ENCODE peak calls at places on chromosomes 3 and 15, in nine cellular contexts. B is A549, O is IMR-90, U is neural progenitor cell, X is lung, H is pancreas, E is OCI-LY7, Z is left ventricle myocardium inferior, G is sigmoid colon. I is an unnamed sample. For H3K4me1, the result is how much of the 10 kb centered on the place peaks cover.

GRCh38 chr3:66399529-66400232 is 101.1 kb downstream of the LRIG1 start:
- DNase-seq in B (no peak), G (peak), E (no peak), Z (no peak), H (no peak), X (no peak), O (no peak), U (no peak), I (peak)

GRCh38 chr15:64582202-64582601 is 121.8 kb downstream of the ZNF609 start:
- DNase-seq in G (no peak), H (no peak), X (no peak), B (no peak), Z (no peak), E (no peak), O (peak), U (no peak), I (no peak)

GRCh38 chr3:188947401-188947982 is 224.3 kb upstream of the TPRG1 start:
- DNase-seq in U (peak), E (no peak), X (peak), O (peak), Z (peak), B (peak), H (peak), G (peak), I (peak)

GRCh38 chr3:44890258-44890657 is 15.8 kb downstream of the TGM4 start:
- DNase-seq in U (peak), Z (no peak), G (no peak), X (no peak), H (no peak), E (no peak), O (peak), B (no peak), I (peak)

GRCh38 chr15:101172421-101173097 is 79.3 kb downstream of the CHSY1 start:
- DNase-seq in U (peak), G (no peak), B (no peak), O (peak), Z (no peak), E (no peak), X (no peak), H (no peak), I (peak)

GRCh38 chr3:50630916-50631315 is 14.0 kb downstream of the MAPKAPK3 start:
- DNase-seq in Z (no peak), U (no peak), X (no peak), E (no peak), O (no peak), H (no peak), G (no peak), B (no peak), I (no peak)

GRCh38 chr15:89335289-89336041 is 841 bp upstream of the POLG start:
- DNase-seq in G (peak), O (no peak), X (no peak), H (no peak), Z (no peak), E (peak), U (peak), B (no peak), I (no peak)

GRCh38 chr15:85316244-85316934 is 64.0 kb upstream of the AKAP13 start:
- DNase-seq in G (no peak), E (no peak), O (peak), H (no peak), U (peak), X (no peak), Z (no peak), B (peak), I (no peak)

GRCh38 chr15:58506064-58506490 is 74.3 kb downstream of the LIPC start:
- DNase-seq in Z (no peak), G (no peak), E (no peak), U (no peak), O (no peak), B (no peak), H (no peak), X (no peak), I (no peak)

GRCh38 chr15:74168673-74169274 is 4.7 kb upstream of the ISLR start:
- DNase-seq in O (no peak), B (no peak), U (no peak), Z (no peak), E (no peak), H (no peak), G (peak), X (no peak), I (peak)

GRCh38 chr15:26013946-26014345 is 150.8 kb upstream of the ATP10A start:
- DNase-seq in G (no peak), B (no peak), Z (no peak), H (no peak), X (no peak), O (no peak), E (no peak), U (no peak), I (no peak)

GRCh38 chr3:80233576-80233975 is 465.8 kb upstream of the ROBO1 start:
- DNase-seq in B (no peak), E (no peak), H (no peak), X (no peak), Z (no peak), O (peak), U (no peak), G (no peak), I (no peak)

GRCh38 chr3:143972155-143972494 is 502 bp downstream of the DIPK2A start:
- DNase-seq in B (no peak), H (no peak), X (no peak), Z (no peak), U (no peak), O (no peak), G (no peak), E (no peak), I (no peak)

GRCh38 chr15:54150255-54150654 is 172.0 kb downstream of the UNC13C start:
- DNase-seq in E (no peak), U (no peak), X (no peak), B (no peak), Z (no peak), H (no peak), G (no peak), O (peak), I (no peak)

GRCh38 chr3:43372809-43373587 is 86.7 kb downstream of the SNRK start:
- DNase-seq in Z (no peak), X (no peak), O (no peak), B (no peak), E (no peak), U (peak), H (no peak), G (no peak), I (peak)

GRCh38 chr15:90955911-90956310 is 1.2 kb downstream of the RCCD1 start:
- DNase-seq in Z (no peak), G (no peak), O (no peak), U (no peak), E (peak), X (no peak), B (peak), H (peak), I (no peak)

GRCh38 chr3:49410102-49410843 is 1.5 kb downstream of the RHOA start:
- DNase-seq in B (no peak), O (no peak), H (no peak), Z (no peak), U (no peak), G (no peak), X (no peak), E (no peak), I (no peak)

GRCh38 chr3:21435871-21436270 is 315.1 kb downstream of the ZNF385D start:
- DNase-seq in X (no peak), G (no peak), B (peak), O (peak), U (no peak), H (no peak), Z (no peak), E (no peak), I (no peak)

GRCh38 chr15:80426316-80426715 is 22.1 kb downstream of the ARNT2 start:
- DNase-seq in X (no peak), B (no peak), O (no peak), E (no peak), Z (no peak), G (no peak), U (no peak), H (no peak), I (no peak)

GRCh38 chr3:30457081-30457480 is 149.3 kb upstream of the TGFBR2 start:
- DNase-seq in U (no peak), H (no peak), Z (no peak), B (no peak), X (no peak), G (no peak), O (no peak), E (no peak), I (no peak)

GRCh38 chr3:78091478-78092119 is 1051.7 kb downstream of the ROBO2 start:
- DNase-seq in G (no peak), O (no peak), U (no peak), H (no peak), Z (no peak), B (no peak), E (no peak), X (no peak), I (no peak)

GRCh38 chr15:62940755-62941361 is 101.7 kb upstream of the TPM1 start:
- DNase-seq in O (peak), U (no peak), G (peak), B (peak), H (peak), X (peak), Z (peak), E (no peak), I (no peak)

GRCh38 chr3:16028604-16029003 is 145.9 kb upstream of the GALNT15 start:
- DNase-seq in U (no peak), E (no peak), B (no peak), X (no peak), Z (no peak), O (peak), G (no peak), H (no peak), I (no peak)

GRCh38 chr15:67144609-67145306 is 79.4 kb downstream of the SMAD3 start:
- DNase-seq in E (no peak), Z (no peak), B (no peak), U (no peak), X (no peak), O (peak), H (no peak), G (peak), I (no peak)

GRCh38 chr3:155347901-155348300 is 54.4 kb upstream of the STRIT1 start:
- DNase-seq in B (no peak), G (no peak), H (no peak), X (no peak), E (no peak), O (no peak), U (no peak), Z (no peak), I (no peak)

GRCh38 chr3:155354658-155355057 is 61.2 kb upstream of the STRIT1 start:
- DNase-seq in E (no peak), O (no peak), Z (no peak), U (no peak), G (no peak), H (no peak), B (no peak), X (no peak), I (no peak)

GRCh38 chr3:155356594-155357370 is 63.3 kb upstream of the STRIT1 start:
- DNase-seq in O (no peak), X (no peak), U (peak), Z (no peak), G (no peak), H (no peak), E (peak), B (peak), I (peak)

DNA sequence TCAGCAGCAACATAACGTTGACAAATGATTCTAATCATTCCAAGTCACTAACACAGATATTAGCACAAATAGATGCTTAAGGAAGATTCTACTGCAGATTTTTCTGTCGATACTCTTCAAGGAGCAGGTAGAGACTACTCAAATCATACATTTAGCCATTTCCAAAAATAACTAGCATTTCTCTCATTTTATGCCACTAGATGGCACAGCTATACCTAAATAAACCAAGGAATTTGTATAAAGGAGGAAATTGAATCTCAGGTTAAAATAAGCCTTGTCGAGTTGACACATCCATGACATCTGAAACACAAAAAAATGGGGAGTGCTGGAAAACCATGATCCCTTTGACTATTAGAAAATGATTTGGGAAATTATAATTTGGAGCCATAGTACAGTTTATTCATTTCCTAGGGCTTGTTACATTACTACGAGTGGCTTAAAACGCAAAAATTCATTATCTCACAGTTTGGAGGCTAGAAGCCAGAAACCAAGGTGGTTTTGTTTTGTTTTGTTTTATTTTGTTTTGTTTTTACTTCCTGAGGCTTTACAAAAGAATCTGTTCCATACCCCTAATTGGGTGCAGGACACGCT is 59.5 kb upstream of the STRIT1 start:
- DNase-seq in X (no peak), B (peak), O (peak), U (peak), E (peak), Z (no peak), H (no peak), G (no peak), I (no peak)
- TF ChIP-seq CTCF in X (peak), B (peak), O (peak), U (peak), E (peak), Z (peak), H (no peak), G (peak), I (peak)

GRCh38 chr3:134312873-134313838 is 61.1 kb downstream of the AMOTL2 start:
- DNase-seq in B (peak), U (peak), G (peak), E (no peak), H (peak), O (peak), Z (peak), X (peak), I (peak)

GRCh38 chr3:134315286-134316106 is 58.8 kb downstream of the AMOTL2 start:
- DNase-seq in X (no peak), H (no peak), G (peak), U (peak), B (no peak), E (no peak), Z (peak), O (peak), I (peak)

GRCh38 chr3:134312072-134312872 is 61.6 kb upstream of the RYK start:
- DNase-seq in H (peak), E (no peak), O (no peak), G (no peak), U (peak), Z (no peak), B (no peak), X (peak), I (peak)

GRCh38 chr3:134313839-134314587 is 60.2 kb downstream of the AMOTL2 start:
- DNase-seq in X (no peak), H (no peak), Z (no peak), U (no peak), B (no peak), E (no peak), O (no peak), G (no peak), I (peak)

GRCh38 chr3:134314588-134315285 is 59.5 kb downstream of the AMOTL2 start:
- DNase-seq in U (no peak), Z (no peak), E (no peak), G (no peak), H (no peak), O (no peak), B (no peak), X (no peak), I (peak)
- H3K4me1 ChIP-seq in U (under half), Z (half or more), E (under half), G (under half), H (under half), O (under half), B (half or more), X (under half), I (under half)

DNA sequence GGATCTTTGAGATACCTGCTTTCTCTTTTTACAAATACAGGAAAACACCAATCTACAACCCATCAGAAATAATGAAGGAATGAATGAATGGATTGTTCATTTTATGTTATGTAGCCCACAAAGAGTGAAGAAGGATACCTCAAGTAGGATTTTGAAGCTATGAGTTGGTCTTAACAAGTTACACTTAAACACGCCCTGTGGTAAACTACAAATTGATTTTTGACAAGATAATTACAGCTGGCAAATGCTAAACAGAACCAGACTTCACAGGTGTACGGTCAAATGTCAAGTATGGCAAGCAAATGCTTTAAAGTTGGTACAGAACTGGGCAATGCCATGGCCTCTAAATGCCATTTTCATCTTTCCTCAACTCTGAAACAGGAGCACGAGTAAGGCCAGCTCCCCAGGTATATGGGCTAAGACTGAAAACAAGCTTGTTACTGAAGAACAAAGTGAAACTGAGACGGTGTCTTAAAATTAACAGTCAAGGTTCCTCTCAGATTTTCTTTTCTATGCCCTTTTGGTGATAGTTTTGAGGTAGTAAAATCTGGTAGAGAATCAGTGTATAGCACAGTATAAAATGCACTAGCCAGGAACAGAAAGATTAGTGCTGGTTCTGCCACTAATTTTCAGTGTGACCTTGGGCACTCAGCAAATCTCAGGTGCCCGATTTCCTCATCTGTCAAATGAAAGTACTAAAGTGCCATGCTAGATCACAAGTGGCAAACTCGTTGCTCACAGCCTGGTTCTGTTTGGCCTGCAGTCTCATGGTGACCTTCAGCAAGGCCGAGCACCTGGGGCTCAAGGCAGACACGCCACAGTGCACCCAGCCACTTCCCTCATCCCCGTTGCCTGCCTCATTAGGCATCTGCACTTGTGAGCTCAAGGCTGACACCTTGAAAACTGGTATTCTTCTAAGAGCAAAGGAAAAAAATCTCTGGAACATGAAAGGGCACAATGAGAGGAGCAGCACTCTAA is 9.5 kb downstream of the RUVBL1 start:
- DNase-seq in H (peak), U (no peak), G (no peak), O (no peak), E (peak), Z (no peak), X (no peak), B (no peak), I (no peak)
- H3K4me3 ChIP-seq in H (no peak), U (no peak), G (no peak), O (no peak), E (peak), Z (no peak), X (no peak), B (no peak), I (no peak)

GRCh38 chr3:120348065-120348980 is 831 bp downstream of the LRRC58 start:
- DNase-seq in O (peak), U (peak), G (no peak), B (no peak), E (peak), H (no peak), Z (no peak), X (no peak), I (no peak)
- TF ChIP-seq CTCF in O (no peak), U (no peak), G (no peak), B (no peak), E (no peak), H (no peak), Z (no peak), X (no peak), I (no peak)

GRCh38 chr15:78362716-78363426 is 22.7 kb downstream of the CRABP1 start:
- DNase-seq in O (no peak), B (no peak), U (no peak), H (no peak), Z (no peak), E (no peak), X (no peak), G (no peak), I (no peak)
- H3K4me1 ChIP-seq in O (under half), B (under half), U (under half), H (under half), Z (under half), E (under half), X (under half), G (under half), I (under half)

GRCh38 chr3:129304141-129304540 is 25.5 kb downstream of the HMCES start:
- DNase-seq in X (no peak), B (no peak), E (no peak), U (no peak), G (no peak), H (no peak), O (peak), Z (no peak), I (no peak)

GRCh38 chr3:129308636-129309035 is 30.0 kb downstream of the HMCES start:
- DNase-seq in E (no peak), G (no peak), B (no peak), X (no peak), H (no peak), Z (no peak), U (no peak), O (no peak), I (no peak)

GRCh38 chr3:129310111-129310601 is 31.5 kb downstream of the HMCES start:
- DNase-seq in B (no peak), X (no peak), H (no peak), U (no peak), G (no peak), Z (no peak), O (no peak), E (no peak), I (peak)

GRCh38 chr3:129304553-129305222 is 26.0 kb downstream of the HMCES start:
- DNase-seq in U (no peak), G (no peak), H (no peak), Z (no peak), B (no peak), X (no peak), O (no peak), E (no peak), I (peak)

GRCh38 chr3:129305592-129306091 is 27.0 kb downstream of the HMCES start:
- DNase-seq in U (peak), G (peak), X (peak), Z (peak), O (peak), H (peak), E (no peak), B (no peak), I (peak)
- H3K4me3 ChIP-seq in U (peak), G (peak), X (no peak), Z (peak), O (peak), H (no peak), E (no peak), B (no peak), I (peak)

DNA sequence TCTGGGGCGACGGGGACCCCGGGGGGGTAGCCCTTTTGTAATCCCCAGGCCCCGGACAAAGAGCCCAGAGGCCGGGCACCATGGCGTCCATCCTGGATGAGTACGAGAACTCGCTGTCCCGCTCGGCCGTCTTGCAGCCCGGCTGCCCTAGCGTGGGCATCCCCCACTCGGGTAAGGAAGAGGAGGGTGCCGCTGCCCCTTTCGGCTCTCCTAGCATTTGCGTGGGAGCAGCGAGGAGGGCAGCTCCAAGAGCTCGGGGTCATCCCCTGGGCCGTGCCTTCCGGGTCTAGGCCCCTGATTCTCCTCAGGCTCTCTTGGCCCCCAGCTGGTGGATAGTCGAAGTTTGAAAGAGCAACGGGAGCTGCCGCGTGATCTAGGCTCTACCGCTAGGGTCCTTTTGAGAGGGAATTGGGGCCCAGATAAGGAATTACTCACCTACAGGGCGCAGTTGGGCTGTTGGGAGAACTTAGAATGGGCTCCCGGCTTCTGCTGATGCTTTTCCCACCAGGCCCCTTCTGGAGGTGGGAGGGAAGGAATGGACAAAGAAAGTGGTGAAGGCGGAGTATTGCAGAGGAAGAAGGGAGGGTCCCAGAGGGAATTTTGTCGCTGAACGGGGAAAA is 549 bp downstream of the VPS18 start:
- DNase-seq in U (peak), H (peak), Z (no peak), B (peak), X (peak), O (peak), E (peak), G (peak), I (peak)
- TF ChIP-seq CTCF in U (peak), H (no peak), Z (peak), B (peak), X (no peak), O (peak), E (peak), G (peak), I (peak)

I was measured in endodermal cell.